ENCODE peak calls at places on chromosomes 3 and 15, in four cellular contexts. One of them, this sample, is unnamed.

GRCh38 chr3:151124476-151124875 is 39.0 kb downstream of the MED12L start:
- DNase-seq in Daoy: peak
- DNase-seq in stimulated activated CD4-positive, alpha-beta T cell treated with anti-CD3 and anti-CD28 coated beads, Interleukin-1b, Interleukin-23, amount 100 ng/mL, for 1 hour: no peak
- DNase-seq in activated T-cell treated with anti-CD3 and anti-CD28 coated beads, Interleukin-2, amount 50 U/mL, for 48 hours: no peak
- DNase-seq in this sample: no peak

GRCh38 chr3:134308350-134308891 is 57.8 kb upstream of the RYK start:
- DNase-seq in Daoy: peak
- DNase-seq in stimulated activated CD4-positive, alpha-beta T cell treated with anti-CD3 and anti-CD28 coated beads, Interleukin-1b, Interleukin-23, amount 100 ng/mL, for 1 hour: peak
- DNase-seq in activated T-cell treated with anti-CD3 and anti-CD28 coated beads, Interleukin-2, amount 50 U/mL, for 48 hours: peak
- DNase-seq in this sample: peak

GRCh38 chr3:196399485-196399945 is 32.7 kb downstream of the UBXN7 start:
- DNase-seq in Daoy: peak
- DNase-seq in stimulated activated CD4-positive, alpha-beta T cell treated with anti-CD3 and anti-CD28 coated beads, Interleukin-1b, Interleukin-23, amount 100 ng/mL, for 1 hour: no peak
- DNase-seq in activated T-cell treated with anti-CD3 and anti-CD28 coated beads, Interleukin-2, amount 50 U/mL, for 48 hours: no peak
- DNase-seq in this sample: no peak

GRCh38 chr3:164818318-164818717 is 260.0 kb downstream of the SI start:
- DNase-seq in Daoy: no peak
- DNase-seq in stimulated activated CD4-positive, alpha-beta T cell treated with anti-CD3 and anti-CD28 coated beads, Interleukin-1b, Interleukin-23, amount 100 ng/mL, for 1 hour: no peak
- DNase-seq in activated T-cell treated with anti-CD3 and anti-CD28 coated beads, Interleukin-2, amount 50 U/mL, for 48 hours: no peak
- DNase-seq in this sample: no peak

GRCh38 chr3:134768845-134769244 is 26.2 kb upstream of the EPHB1 start:
- DNase-seq in Daoy: no peak
- DNase-seq in stimulated activated CD4-positive, alpha-beta T cell treated with anti-CD3 and anti-CD28 coated beads, Interleukin-1b, Interleukin-23, amount 100 ng/mL, for 1 hour: no peak
- DNase-seq in activated T-cell treated with anti-CD3 and anti-CD28 coated beads, Interleukin-2, amount 50 U/mL, for 48 hours: no peak
- DNase-seq in this sample: no peak

GRCh38 chr3:79056498-79056897 is 711.3 kb downstream of the ROBO1 start:
- DNase-seq in Daoy: no peak
- DNase-seq in stimulated activated CD4-positive, alpha-beta T cell treated with anti-CD3 and anti-CD28 coated beads, Interleukin-1b, Interleukin-23, amount 100 ng/mL, for 1 hour: no peak
- DNase-seq in activated T-cell treated with anti-CD3 and anti-CD28 coated beads, Interleukin-2, amount 50 U/mL, for 48 hours: no peak
- DNase-seq in this sample: no peak

GRCh38 chr3:58383476-58383875 is 50.2 kb downstream of the PDHB start:
- DNase-seq in Daoy: peak
- DNase-seq in stimulated activated CD4-positive, alpha-beta T cell treated with anti-CD3 and anti-CD28 coated beads, Interleukin-1b, Interleukin-23, amount 100 ng/mL, for 1 hour: no peak
- DNase-seq in activated T-cell treated with anti-CD3 and anti-CD28 coated beads, Interleukin-2, amount 50 U/mL, for 48 hours: no peak
- DNase-seq in this sample: no peak

GRCh38 chr15:34942363-34942762 is 27.2 kb downstream of the AQR start:
- DNase-seq in Daoy: peak
- DNase-seq in stimulated activated CD4-positive, alpha-beta T cell treated with anti-CD3 and anti-CD28 coated beads, Interleukin-1b, Interleukin-23, amount 100 ng/mL, for 1 hour: no peak
- DNase-seq in activated T-cell treated with anti-CD3 and anti-CD28 coated beads, Interleukin-2, amount 50 U/mL, for 48 hours: no peak
- DNase-seq in this sample: no peak

This sample was measured in substantia nigra.